ENCODE peak calls at places on chromosomes 13 and 19, in seven cellular contexts. K, Z, R, W, I, L and D are unnamed samples.

GRCh38 chr13:100549316-100549715 is 39.3 kb downstream of the GGACT start:
- DNase-seq in K (no peak), Z (no peak), R (no peak), W (no peak), I (no peak), L (no peak), D (no peak)

GRCh38 chr13:76992548-76993001 is 694 bp downstream of the CLN5 start:
- DNase-seq in K (no peak), Z (peak), R (no peak), W (peak), I (peak), L (peak), D (peak)

GRCh38 chr13:26324294-26324693 is 70.4 kb downstream of the CDK8 start:
- DNase-seq in K (no peak), Z (no peak), R (no peak), W (no peak), I (no peak), L (no peak), D (no peak)

GRCh38 chr19:489418-490196 is 6.7 kb upstream of the MADCAM1 start:
- DNase-seq in K (no peak), Z (peak), R (no peak), W (no peak), I (peak), L (no peak), D (no peak)

GRCh38 chr19:10136936-10137335 is 17.2 kb upstream of the EIF3G start:
- DNase-seq in K (no peak), Z (no peak), R (no peak), W (no peak), I (no peak), L (no peak), D (no peak)

GRCh38 chr13:111898956-111899713 is 167.8 kb upstream of the SOX1 start:
- DNase-seq in K (no peak), Z (no peak), R (no peak), W (no peak), I (no peak), L (no peak), D (no peak)

GRCh38 chr13:32622827-32623226 is 36.6 kb downstream of the PDS5B start:
- DNase-seq in K (no peak), Z (no peak), R (no peak), W (peak), I (no peak), L (no peak), D (no peak)

GRCh38 chr13:113343692-113343968 is 20.3 kb downstream of the GRTP1 start:
- DNase-seq in K (no peak), Z (no peak), R (no peak), W (no peak), I (no peak), L (no peak), D (no peak)

GRCh38 chr13:56561327-56561726 is 579.4 kb upstream of the PRR20A start:
- DNase-seq in K (no peak), Z (no peak), R (no peak), W (no peak), I (no peak), L (no peak), D (no peak)

GRCh38 chr13:57030671-57031070 is 110.0 kb upstream of the PRR20A start:
- DNase-seq in K (no peak), Z (no peak), R (no peak), W (peak), I (no peak), L (no peak), D (peak)

GRCh38 chr19:57350877-57351805 is at the start of gene ZNF304:
- DNase-seq in K (peak), Z (peak), R (peak), W (peak), I (peak), L (peak), D (peak)

GRCh38 chr13:21567714-21568113 is 36.3 kb downstream of the MICU2 start:
- DNase-seq in K (no peak), Z (peak), R (no peak), W (no peak), I (no peak), L (no peak), D (no peak)

GRCh38 chr13:99354371-99354951 is 47.3 kb upstream of the GPR183 start:
- DNase-seq in K (no peak), Z (no peak), R (no peak), W (no peak), I (no peak), L (peak), D (no peak)

GRCh38 chr13:41500501-41500900 is 43.2 kb downstream of the RGCC start:
- DNase-seq in K (no peak), Z (peak), R (no peak), W (no peak), I (no peak), L (no peak), D (no peak)

GRCh38 chr19:39341720-39342604 is at the start of gene SAMD4B:
- DNase-seq in K (peak), Z (peak), R (peak), W (peak), I (peak), L (peak), D (peak)

GRCh38 chr13:31221057-31221456 is 21.3 kb downstream of the B3GLCT start:
- DNase-seq in K (no peak), Z (no peak), R (no peak), W (no peak), I (no peak), L (no peak), D (no peak)

GRCh38 chr13:98517576-98518310 is 59.2 kb downstream of the STK24 start:
- DNase-seq in K (no peak), Z (no peak), R (no peak), W (no peak), I (no peak), L (no peak), D (no peak)

GRCh38 chr13:101415358-101416174 is 742 bp downstream of the NALCN start:
- DNase-seq in K (peak), Z (no peak), R (no peak), W (peak), I (no peak), L (no peak), D (no peak)

GRCh38 chr13:98144501-98145350 is 1.8 kb downstream of the FARP1 start:
- DNase-seq in K (no peak), Z (peak), R (peak), W (peak), I (peak), L (no peak), D (no peak)

GRCh38 chr13:44342741-44343140 is 30.9 kb upstream of the SERP2 start:
- DNase-seq in K (no peak), Z (no peak), R (no peak), W (no peak), I (no peak), L (no peak), D (no peak)

GRCh38 chr13:98389319-98389718 is 187.6 kb downstream of the STK24 start:
- DNase-seq in K (no peak), Z (peak), R (no peak), W (no peak), I (no peak), L (no peak), D (no peak)

GRCh38 chr13:51781246-51782022 is 22.5 kb downstream of the DHRS12 start:
- DNase-seq in K (no peak), Z (peak), R (no peak), W (peak), I (no peak), L (peak), D (peak)
- TF ChIP-seq CTCF in K (peak), Z (peak), R (peak), W (no peak), I (peak), L (no peak), D (no peak)

DNA sequence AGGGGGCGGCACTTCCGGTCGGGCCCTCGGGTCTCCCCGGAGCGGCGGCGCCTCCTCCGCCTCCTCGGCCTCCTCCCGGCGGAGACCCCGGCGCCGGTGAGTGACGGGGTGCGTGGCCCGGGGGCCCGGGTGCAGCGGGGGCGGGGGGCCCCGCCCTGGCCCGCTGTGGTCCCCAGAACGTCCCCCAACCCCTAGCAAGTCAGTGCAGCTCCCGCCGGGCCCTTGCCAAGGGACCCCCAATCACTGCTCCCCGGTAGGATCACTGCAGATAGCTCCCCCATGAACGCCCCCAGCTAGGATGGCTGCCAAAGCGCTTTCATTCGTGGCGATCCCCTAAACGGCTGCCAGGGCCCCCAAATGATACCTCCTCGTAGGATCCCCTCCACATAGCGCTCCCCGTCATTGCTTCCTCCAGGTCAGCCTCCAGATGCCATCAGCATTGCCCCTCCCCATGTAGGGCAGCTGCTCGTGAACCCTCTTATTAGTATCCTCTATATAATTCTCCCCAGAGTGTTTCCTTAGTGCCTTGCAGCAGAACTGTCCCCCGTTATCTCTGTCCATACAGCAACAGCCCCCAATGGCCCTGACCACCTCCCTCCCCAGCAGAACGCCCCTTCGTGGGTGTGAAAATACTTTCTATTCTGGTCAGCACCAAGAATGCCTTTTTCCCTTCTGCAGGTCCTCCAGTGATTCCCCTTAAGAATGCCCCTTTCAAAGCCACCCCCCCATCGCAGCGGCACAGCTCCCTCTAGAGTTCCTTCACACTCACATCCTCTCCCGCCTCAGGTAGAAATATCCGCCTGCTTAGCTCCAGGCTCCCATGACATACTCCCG is at the start of gene ZNF865:
- DNase-seq in K (peak), Z (peak), R (no peak), W (peak), I (peak), L (peak), D (peak)
- TF ChIP-seq CTCF in K (peak), Z (peak), R (peak), W (peak), I (peak), L (peak), D (peak)

GRCh38 chr13:107203146-107203847 is 635.4 kb upstream of the ARGLU1 start:
- DNase-seq in K (no peak), Z (peak), R (no peak), W (peak), I (no peak), L (no peak), D (peak)
- TF ChIP-seq CTCF in K (peak), Z (peak), R (peak), W (no peak), I (no peak), L (no peak), D (no peak)

GRCh38 chr19:44588753-44589112 is 24.6 kb upstream of the IGSF23 start:
- DNase-seq in K (no peak), Z (no peak), R (no peak), W (no peak), I (no peak), L (no peak), D (no peak)

GRCh38 chr19:44581288-44581687 is 32.1 kb upstream of the IGSF23 start:
- DNase-seq in K (no peak), Z (no peak), R (no peak), W (no peak), I (no peak), L (no peak), D (no peak)

GRCh38 chr19:44587863-44588752 is 25.3 kb upstream of the IGSF23 start:
- DNase-seq in K (no peak), Z (peak), R (peak), W (peak), I (no peak), L (peak), D (no peak)

GRCh38 chr19:44582581-44583265 is 30.6 kb upstream of the IGSF23 start:
- DNase-seq in K (peak), Z (peak), R (no peak), W (peak), I (no peak), L (peak), D (peak)

DNA sequence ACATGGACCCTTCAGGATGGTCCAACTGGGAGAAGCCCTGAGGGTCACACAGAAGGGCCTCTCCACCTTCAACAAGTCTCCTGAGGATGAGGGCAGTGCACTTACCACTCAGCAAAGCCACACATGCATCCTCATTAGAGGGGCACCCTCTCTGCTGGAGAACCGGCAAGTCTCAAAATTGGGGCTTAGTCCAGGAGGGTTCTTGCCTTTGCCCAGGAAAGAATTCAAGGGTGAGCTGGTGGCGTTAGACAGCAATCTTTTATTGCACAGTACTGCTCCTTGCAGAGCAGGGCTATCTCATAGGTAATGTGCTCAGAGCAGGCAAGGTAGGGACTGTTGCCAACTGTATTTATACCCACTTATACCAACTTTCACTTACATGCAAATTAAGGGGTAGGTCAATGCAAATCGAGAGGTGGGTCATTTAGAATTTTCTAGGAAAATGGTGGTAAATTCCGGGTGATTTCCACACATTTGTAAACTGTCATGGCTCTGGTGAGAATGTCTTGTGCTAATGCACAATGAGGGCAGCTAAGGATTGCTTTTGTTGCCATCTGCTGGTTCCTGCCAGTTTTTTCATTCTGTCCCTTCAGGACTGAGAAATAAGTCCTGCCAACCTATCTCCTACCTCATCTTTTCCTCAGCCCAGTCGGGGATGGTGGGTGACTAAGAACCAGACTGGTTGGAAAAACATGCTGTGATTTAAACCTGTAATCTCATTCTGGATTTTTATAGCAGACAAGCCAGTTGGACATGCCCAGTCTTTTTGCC is 27.8 kb upstream of the IGSF23 start:
- DNase-seq in K (no peak), Z (peak), R (no peak), W (peak), I (no peak), L (no peak), D (no peak)
- TF ChIP-seq CTCF in K (no peak), Z (peak), R (peak), W (peak), I (no peak), L (no peak), D (no peak)